ENCODE peak calls at places on chromosomes 5 and 9, in five cellular contexts. One of them, this sample, is unnamed.

GRCh38 chr5:5183933-5184332 is 43.8 kb downstream of the ADAMTS16 start:
- DNase-seq in fibroblast of lung: no peak
- DNase-seq in HFF-Myc: no peak
- DNase-seq in nephron progenitor cell: no peak
- DNase-seq in left lung: no peak
- DNase-seq in this sample: no peak

GRCh38 chr5:144191998-144192397 is 21.3 kb downstream of the KCTD16 start:
- DNase-seq in fibroblast of lung: peak
- DNase-seq in HFF-Myc: no peak
- DNase-seq in nephron progenitor cell: no peak
- DNase-seq in left lung: no peak
- DNase-seq in this sample: no peak

GRCh38 chr5:134447815-134448520 is 36.3 kb upstream of the CDKN2AIPNL start:
- DNase-seq in fibroblast of lung: no peak
- DNase-seq in HFF-Myc: no peak
- DNase-seq in nephron progenitor cell: no peak
- DNase-seq in left lung: no peak
- DNase-seq in this sample: no peak

GRCh38 chr9:126395439-126396212 is 69.0 kb downstream of the MVB12B start:
- DNase-seq in fibroblast of lung: peak
- DNase-seq in HFF-Myc: peak
- DNase-seq in nephron progenitor cell: no peak
- DNase-seq in left lung: no peak
- DNase-seq in this sample: no peak

GRCh38 chr9:112784020-112784788 is 33.6 kb downstream of the SNX30 start:
- DNase-seq in fibroblast of lung: peak
- DNase-seq in HFF-Myc: no peak
- DNase-seq in nephron progenitor cell: peak
- DNase-seq in left lung: no peak
- DNase-seq in this sample: no peak

GRCh38 chr9:96122756-96123155 is 179.2 kb downstream of the HSD17B3 start:
- DNase-seq in fibroblast of lung: peak
- DNase-seq in HFF-Myc: no peak
- DNase-seq in nephron progenitor cell: no peak
- DNase-seq in left lung: no peak
- DNase-seq in this sample: no peak

GRCh38 chr9:35690447-35691324 is 961 bp upstream of the TPM2 start:
- DNase-seq in fibroblast of lung: peak
- DNase-seq in HFF-Myc: no peak
- DNase-seq in nephron progenitor cell: peak
- DNase-seq in left lung: peak
- DNase-seq in this sample: no peak

GRCh38 chr9:113536483-113537226 is 73.1 kb downstream of the RGS3 start:
- DNase-seq in fibroblast of lung: peak
- DNase-seq in HFF-Myc: no peak
- DNase-seq in nephron progenitor cell: no peak
- DNase-seq in left lung: peak
- DNase-seq in this sample: no peak

GRCh38 chr5:154701181-154701580 is 54.0 kb upstream of the LARP1 start:
- DNase-seq in fibroblast of lung: no peak
- DNase-seq in HFF-Myc: no peak
- DNase-seq in nephron progenitor cell: no peak
- DNase-seq in left lung: no peak
- DNase-seq in this sample: no peak

GRCh38 chr9:110049699-110050450 is 158.1 kb downstream of the C9orf152 start:
- DNase-seq in fibroblast of lung: peak
- DNase-seq in HFF-Myc: no peak
- DNase-seq in nephron progenitor cell: peak
- DNase-seq in left lung: peak
- DNase-seq in this sample: no peak

GRCh38 chr5:97842687-97843086 is 659.6 kb upstream of the RIOK2 start:
- DNase-seq in fibroblast of lung: no peak
- DNase-seq in HFF-Myc: no peak
- DNase-seq in nephron progenitor cell: no peak
- DNase-seq in left lung: no peak
- DNase-seq in this sample: no peak

GRCh38 chr9:3296536-3296935 is 229.3 kb downstream of the RFX3 start:
- DNase-seq in fibroblast of lung: no peak
- DNase-seq in HFF-Myc: no peak
- DNase-seq in nephron progenitor cell: no peak
- DNase-seq in left lung: no peak
- DNase-seq in this sample: no peak

GRCh38 chr5:155867531-155868088 is 459.4 kb upstream of the SGCD start:
- DNase-seq in fibroblast of lung: no peak
- DNase-seq in HFF-Myc: no peak
- DNase-seq in nephron progenitor cell: no peak
- DNase-seq in left lung: no peak
- DNase-seq in this sample: no peak

GRCh38 chr9:13023498-13023897 is 248.7 kb downstream of the LURAP1L start:
- DNase-seq in fibroblast of lung: peak
- DNase-seq in HFF-Myc: no peak
- DNase-seq in nephron progenitor cell: no peak
- DNase-seq in left lung: no peak
- DNase-seq in this sample: no peak

GRCh38 chr5:68962632-68963484 is 131.0 kb upstream of the SLC30A5 start:
- DNase-seq in fibroblast of lung: peak
- DNase-seq in HFF-Myc: peak
- DNase-seq in nephron progenitor cell: peak
- DNase-seq in left lung: peak
- DNase-seq in this sample: no peak

GRCh38 chr5:32223972-32224608 is 50.0 kb upstream of the GOLPH3 start:
- DNase-seq in fibroblast of lung: peak
- DNase-seq in HFF-Myc: peak
- DNase-seq in nephron progenitor cell: no peak
- DNase-seq in left lung: no peak
- DNase-seq in this sample: no peak

GRCh38 chr9:4855861-4856260 is 63.1 kb downstream of the RCL1 start:
- DNase-seq in fibroblast of lung: peak
- DNase-seq in HFF-Myc: peak
- DNase-seq in nephron progenitor cell: no peak
- DNase-seq in left lung: peak
- DNase-seq in this sample: no peak

GRCh38 chr5:6632324-6632930 is 417 bp downstream of the NSUN2 start:
- DNase-seq in fibroblast of lung: no peak
- DNase-seq in HFF-Myc: no peak
- DNase-seq in nephron progenitor cell: no peak
- DNase-seq in left lung: peak
- DNase-seq in this sample: no peak

GRCh38 chr5:24183941-24184340 is 460.8 kb downstream of the CDH10 start:
- DNase-seq in fibroblast of lung: peak
- DNase-seq in HFF-Myc: no peak
- DNase-seq in nephron progenitor cell: no peak
- DNase-seq in left lung: no peak
- DNase-seq in this sample: no peak

GRCh38 chr5:87393331-87393730 is 19.4 kb downstream of the CCNH start:
- DNase-seq in fibroblast of lung: peak
- DNase-seq in HFF-Myc: no peak
- DNase-seq in nephron progenitor cell: no peak
- DNase-seq in left lung: no peak
- DNase-seq in this sample: no peak

DNA sequence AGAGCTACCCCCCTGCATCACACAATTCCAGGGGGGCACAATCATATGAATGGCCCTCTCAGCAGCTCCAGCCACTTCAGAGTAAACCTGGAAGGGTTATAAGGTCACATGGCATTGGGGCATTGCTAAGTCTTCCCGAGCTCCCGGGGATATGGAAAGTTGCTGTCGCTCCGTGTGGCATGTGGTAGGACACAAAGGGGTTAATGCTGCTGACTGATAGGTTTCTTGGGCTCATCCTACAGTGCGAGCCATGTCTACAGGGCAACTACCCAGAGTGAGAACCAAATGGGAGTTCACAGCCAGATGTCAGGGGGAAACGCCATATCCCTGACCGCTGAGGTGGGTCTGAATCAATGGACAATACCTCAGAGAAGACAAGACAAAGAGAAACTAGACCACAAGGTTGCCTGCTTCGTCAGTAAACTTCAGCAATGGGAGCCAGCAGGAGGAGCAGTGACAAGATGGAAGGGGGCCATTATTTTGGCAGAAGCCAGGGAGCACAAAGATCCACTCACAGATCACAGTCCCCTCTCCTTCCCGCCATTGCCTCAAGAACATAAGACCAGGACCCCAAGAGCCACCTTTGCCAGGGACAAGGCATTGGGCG is 52.4 kb upstream of the SHISAL2B start:
- DNase-seq in fibroblast of lung: peak
- DNase-seq in HFF-Myc: no peak
- DNase-seq in nephron progenitor cell: no peak
- DNase-seq in left lung: no peak
- DNase-seq in this sample: no peak
- TF ChIP-seq CTCF in fibroblast of lung: peak
- TF ChIP-seq CTCF in HFF-Myc: no peak
- TF ChIP-seq CTCF in nephron progenitor cell: no peak
- TF ChIP-seq CTCF in left lung: no peak
- TF ChIP-seq CTCF in this sample: no peak

GRCh38 chr5:177040814-177041410 is 18.4 kb downstream of the ZNF346 start:
- DNase-seq in fibroblast of lung: peak
- DNase-seq in HFF-Myc: no peak
- DNase-seq in nephron progenitor cell: no peak
- DNase-seq in left lung: no peak
- DNase-seq in this sample: no peak

GRCh38 chr5:177045628-177046027 is 23.1 kb downstream of the ZNF346 start:
- DNase-seq in fibroblast of lung: no peak
- DNase-seq in HFF-Myc: no peak
- DNase-seq in nephron progenitor cell: no peak
- DNase-seq in left lung: no peak
- DNase-seq in this sample: no peak

GRCh38 chr5:177043114-177043513 is 20.6 kb downstream of the ZNF346 start:
- DNase-seq in fibroblast of lung: no peak
- DNase-seq in HFF-Myc: no peak
- DNase-seq in nephron progenitor cell: no peak
- DNase-seq in left lung: no peak
- DNase-seq in this sample: no peak

GRCh38 chr5:177043958-177044357 is 21.5 kb downstream of the ZNF346 start:
- DNase-seq in fibroblast of lung: no peak
- DNase-seq in HFF-Myc: no peak
- DNase-seq in nephron progenitor cell: no peak
- DNase-seq in left lung: no peak
- DNase-seq in this sample: no peak

DNA sequence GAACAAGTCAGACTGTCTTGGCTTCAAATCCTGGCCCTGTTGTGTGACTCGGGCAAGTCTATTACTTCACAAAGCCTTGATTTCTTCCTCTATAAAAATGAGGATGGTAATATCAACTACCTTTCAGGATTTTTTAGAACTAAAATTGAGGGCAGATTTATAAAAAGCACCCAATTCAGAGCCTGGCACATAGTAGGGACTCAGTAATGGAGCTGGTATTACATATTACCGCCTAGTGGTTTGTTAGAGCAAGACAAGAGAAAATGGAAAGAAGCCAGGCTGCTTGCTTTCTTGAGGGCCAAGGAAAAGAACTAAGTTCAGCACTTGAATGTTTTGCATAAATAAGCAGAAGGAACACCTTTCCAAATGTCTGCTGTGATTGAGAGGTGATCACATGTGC is 19.4 kb downstream of the ZNF346 start:
- DNase-seq in fibroblast of lung: no peak
- DNase-seq in HFF-Myc: no peak
- DNase-seq in nephron progenitor cell: no peak
- DNase-seq in left lung: no peak
- DNase-seq in this sample: no peak
- TF ChIP-seq CTCF in fibroblast of lung: no peak
- TF ChIP-seq CTCF in HFF-Myc: no peak
- TF ChIP-seq CTCF in nephron progenitor cell: no peak
- TF ChIP-seq CTCF in left lung: no peak
- TF ChIP-seq CTCF in this sample: no peak

GRCh38 chr5:45774528-45774927 is 78.3 kb upstream of the HCN1 start:
- DNase-seq in fibroblast of lung: no peak
- DNase-seq in HFF-Myc: no peak
- DNase-seq in nephron progenitor cell: no peak
- DNase-seq in left lung: no peak
- DNase-seq in this sample: no peak
- TF ChIP-seq CTCF in fibroblast of lung: no peak
- TF ChIP-seq CTCF in HFF-Myc: no peak
- TF ChIP-seq CTCF in nephron progenitor cell: peak
- TF ChIP-seq CTCF in left lung: peak
- TF ChIP-seq CTCF in this sample: no peak

GRCh38 chr5:9444346-9444745 is 101.5 kb downstream of the SEMA5A start:
- DNase-seq in fibroblast of lung: no peak
- DNase-seq in HFF-Myc: no peak
- DNase-seq in nephron progenitor cell: no peak
- DNase-seq in left lung: no peak
- DNase-seq in this sample: no peak
- TF ChIP-seq CTCF in fibroblast of lung: no peak
- TF ChIP-seq CTCF in HFF-Myc: no peak
- TF ChIP-seq CTCF in nephron progenitor cell: no peak
- TF ChIP-seq CTCF in left lung: no peak
- TF ChIP-seq CTCF in this sample: no peak